ENCODE peak calls at places on chromosome 18, in six cellular contexts. Q, C, Z, F, Y and U are unnamed samples.

GRCh38 chr18:49893036-49893435 is 79.7 kb upstream of the ACAA2 start:
- DNase-seq in Y (no peak), Q (no peak), C (no peak), F (no peak), Z (no peak), U (no peak)

GRCh38 chr18:63016270-63016669 is 300.9 kb downstream of the PHLPP1 start:
- DNase-seq in Q (peak), C (no peak), Z (peak), F (peak), Y (no peak), U (peak)

GRCh38 chr18:3451989-3452749 is 2.2 kb downstream of the TGIF1 start:
- DNase-seq in Y (no peak), Q (peak), Z (peak), F (peak), C (peak), U (no peak)

GRCh38 chr18:12907258-12907925 is 23.4 kb upstream of the PTPN2 start:
- DNase-seq in Q (no peak), C (no peak), F (peak), Z (no peak), Y (no peak), U (no peak)

GRCh38 chr18:36392163-36392887 is 94.8 kb downstream of the FHOD3 start:
- DNase-seq in Y (no peak), C (no peak), Z (no peak), Q (no peak), F (peak), U (no peak)

GRCh38 chr18:57210101-57210661 is 63.3 kb downstream of the BOD1L2 start:
- DNase-seq in F (peak), Z (peak), Q (no peak), C (no peak), Y (no peak), U (no peak)

GRCh38 chr18:61664413-61665084 is 228.3 kb downstream of the RNF152 start:
- DNase-seq in F (peak), Q (no peak), C (no peak), Y (no peak), Z (no peak), U (no peak)

GRCh38 chr18:35972197-35973000 is at the start of gene RMP24:
- DNase-seq in Q (peak), Y (peak), Z (peak), F (peak), C (peak), U (peak)

GRCh38 chr18:69397096-69397495 is 3.6 kb upstream of the DOK6 start:
- DNase-seq in C (no peak), Y (no peak), Q (no peak), Z (no peak), F (peak), U (no peak)

GRCh38 chr18:23311346-23312103 is 141.6 kb upstream of the RIOK3 start:
- DNase-seq in F (peak), Y (no peak), C (no peak), Q (no peak), Z (peak), U (no peak)

GRCh38 chr18:50847192-50847591 is 27.4 kb upstream of the MRO start:
- DNase-seq in Q (no peak), C (no peak), F (peak), Z (no peak), Y (no peak), U (no peak)

GRCh38 chr18:80202264-80202998 is 44.9 kb downstream of the PARD6G start:
- DNase-seq in C (no peak), Z (no peak), F (no peak), Y (no peak), Q (peak), U (no peak)

GRCh38 chr18:6222271-6222670 is 192.4 kb downstream of the L3MBTL4 start:
- DNase-seq in C (no peak), Q (no peak), Z (no peak), Y (no peak), F (no peak), U (no peak)

GRCh38 chr18:66894851-66895250 is 291.0 kb upstream of the CDH19 start:
- DNase-seq in Z (no peak), C (no peak), Q (no peak), Y (no peak), F (no peak), U (no peak)

GRCh38 chr18:45838302-45839070 is 13.0 kb downstream of the SIGLEC15 start:
- DNase-seq in Z (no peak), Q (no peak), C (no peak), F (no peak), Y (no peak), U (no peak)